ENCODE peak calls at places on chromosome 5, in seven cellular contexts. One of them, this sample, is unnamed.

GRCh38 chr5:42960472-42960871 is 79.6 kb downstream of the ANXA2R start:
- DNase-seq in activated CD8-positive, alpha-beta T cell treated with anti-CD3 and anti-CD28 coated beads for 36 hours: no peak
- DNase-seq in fibroblast of mammary gland: no peak
- DNase-seq in heart left ventricle: no peak
- DNase-seq in endodermal cell: no peak
- DNase-seq in CD14-positive monocyte: no peak
- DNase-seq in stomach: no peak
- DNase-seq in this sample: no peak

GRCh38 chr5:56277573-56277972 is 44.4 kb upstream of the ANKRD55 start:
- DNase-seq in activated CD8-positive, alpha-beta T cell treated with anti-CD3 and anti-CD28 coated beads for 36 hours: no peak
- DNase-seq in endodermal cell: no peak
- DNase-seq in fibroblast of mammary gland: no peak
- DNase-seq in CD14-positive monocyte: no peak
- DNase-seq in stomach: no peak
- DNase-seq in heart left ventricle: no peak
- DNase-seq in this sample: no peak

GRCh38 chr5:122612901-122613300 is 162.0 kb upstream of the SNX2 start:
- DNase-seq in CD14-positive monocyte: no peak
- DNase-seq in activated CD8-positive, alpha-beta T cell treated with anti-CD3 and anti-CD28 coated beads for 36 hours: no peak
- DNase-seq in heart left ventricle: no peak
- DNase-seq in stomach: no peak
- DNase-seq in fibroblast of mammary gland: no peak
- DNase-seq in endodermal cell: peak; percentile 47
- DNase-seq in this sample: no peak

GRCh38 chr5:150022163-150022540 is 21.6 kb downstream of the HMGXB3 start:
- DNase-seq in CD14-positive monocyte: no peak
- DNase-seq in stomach: no peak
- DNase-seq in heart left ventricle: no peak
- DNase-seq in activated CD8-positive, alpha-beta T cell treated with anti-CD3 and anti-CD28 coated beads for 36 hours: no peak
- DNase-seq in endodermal cell: no peak
- DNase-seq in fibroblast of mammary gland: peak; percentile 89
- DNase-seq in this sample: no peak

GRCh38 chr5:15798006-15798405 is 298.0 kb downstream of the FBXL7 start:
- DNase-seq in fibroblast of mammary gland: no peak
- DNase-seq in endodermal cell: no peak
- DNase-seq in stomach: no peak
- DNase-seq in CD14-positive monocyte: no peak
- DNase-seq in activated CD8-positive, alpha-beta T cell treated with anti-CD3 and anti-CD28 coated beads for 36 hours: no peak
- DNase-seq in heart left ventricle: peak; percentile 32
- DNase-seq in this sample: no peak

GRCh38 chr5:79418276-79418675 is 95.7 kb downstream of the HOMER1 start:
- DNase-seq in fibroblast of mammary gland: peak; percentile 5
- DNase-seq in heart left ventricle: no peak
- DNase-seq in stomach: no peak
- DNase-seq in activated CD8-positive, alpha-beta T cell treated with anti-CD3 and anti-CD28 coated beads for 36 hours: no peak
- DNase-seq in CD14-positive monocyte: no peak
- DNase-seq in endodermal cell: no peak
- DNase-seq in this sample: no peak

GRCh38 chr5:181215997-181216982 is 6.8 kb upstream of the TRIM41 start:
- DNase-seq in fibroblast of mammary gland: peak; percentile 79
- DNase-seq in endodermal cell: no peak
- DNase-seq in heart left ventricle: no peak
- DNase-seq in CD14-positive monocyte: no peak
- DNase-seq in activated CD8-positive, alpha-beta T cell treated with anti-CD3 and anti-CD28 coated beads for 36 hours: peak; percentile 58
- DNase-seq in stomach: no peak
- DNase-seq in this sample: peak; percentile 9

GRCh38 chr5:41575110-41575779 is 64.8 kb upstream of the PLCXD3 start:
- DNase-seq in stomach: no peak
- DNase-seq in CD14-positive monocyte: no peak
- DNase-seq in fibroblast of mammary gland: no peak
- DNase-seq in activated CD8-positive, alpha-beta T cell treated with anti-CD3 and anti-CD28 coated beads for 36 hours: no peak
- DNase-seq in heart left ventricle: no peak
- DNase-seq in endodermal cell: peak; percentile 82
- DNase-seq in this sample: no peak

GRCh38 chr5:149039501-149039900 is 23.4 kb downstream of the SH3TC2 start:
- DNase-seq in activated CD8-positive, alpha-beta T cell treated with anti-CD3 and anti-CD28 coated beads for 36 hours: no peak
- DNase-seq in heart left ventricle: no peak
- DNase-seq in fibroblast of mammary gland: no peak
- DNase-seq in CD14-positive monocyte: peak; percentile 69
- DNase-seq in stomach: no peak
- DNase-seq in endodermal cell: no peak
- DNase-seq in this sample: no peak

GRCh38 chr5:129003232-129003631 is 37.9 kb downstream of the SLC27A6 start:
- DNase-seq in stomach: no peak
- DNase-seq in CD14-positive monocyte: no peak
- DNase-seq in endodermal cell: no peak
- DNase-seq in fibroblast of mammary gland: no peak
- DNase-seq in heart left ventricle: no peak
- DNase-seq in activated CD8-positive, alpha-beta T cell treated with anti-CD3 and anti-CD28 coated beads for 36 hours: no peak
- DNase-seq in this sample: no peak

GRCh38 chr5:116308391-116308790 is 223.6 kb downstream of the COMMD10 start:
- DNase-seq in fibroblast of mammary gland: peak; percentile 11
- DNase-seq in heart left ventricle: no peak
- DNase-seq in stomach: no peak
- DNase-seq in activated CD8-positive, alpha-beta T cell treated with anti-CD3 and anti-CD28 coated beads for 36 hours: no peak
- DNase-seq in CD14-positive monocyte: no peak
- DNase-seq in endodermal cell: no peak
- DNase-seq in this sample: no peak

GRCh38 chr5:173420108-173420507 is 91.9 kb upstream of the STC2 start:
- DNase-seq in CD14-positive monocyte: no peak
- DNase-seq in endodermal cell: no peak
- DNase-seq in fibroblast of mammary gland: no peak
- DNase-seq in heart left ventricle: no peak
- DNase-seq in stomach: no peak
- DNase-seq in activated CD8-positive, alpha-beta T cell treated with anti-CD3 and anti-CD28 coated beads for 36 hours: no peak
- DNase-seq in this sample: no peak

GRCh38 chr5:62376064-62376463 is 27.6 kb downstream of the DIMT1 start:
- DNase-seq in activated CD8-positive, alpha-beta T cell treated with anti-CD3 and anti-CD28 coated beads for 36 hours: no peak
- DNase-seq in CD14-positive monocyte: no peak
- DNase-seq in endodermal cell: no peak
- DNase-seq in fibroblast of mammary gland: peak; percentile 21
- DNase-seq in stomach: no peak
- DNase-seq in heart left ventricle: no peak
- DNase-seq in this sample: no peak

GRCh38 chr5:44827681-44828080 is 18.9 kb downstream of the MRPS30 start:
- DNase-seq in fibroblast of mammary gland: no peak
- DNase-seq in endodermal cell: no peak
- DNase-seq in stomach: no peak
- DNase-seq in heart left ventricle: no peak
- DNase-seq in activated CD8-positive, alpha-beta T cell treated with anti-CD3 and anti-CD28 coated beads for 36 hours: no peak
- DNase-seq in CD14-positive monocyte: no peak
- DNase-seq in this sample: no peak

GRCh38 chr5:141533897-141534296 is 45.0 kb downstream of the PCDHGC5 start:
- DNase-seq in fibroblast of mammary gland: no peak
- DNase-seq in endodermal cell: no peak
- DNase-seq in CD14-positive monocyte: no peak
- DNase-seq in activated CD8-positive, alpha-beta T cell treated with anti-CD3 and anti-CD28 coated beads for 36 hours: no peak
- DNase-seq in heart left ventricle: no peak
- DNase-seq in stomach: no peak
- DNase-seq in this sample: no peak

GRCh38 chr5:19903611-19904010 is 84.4 kb downstream of the CDH18 start:
- DNase-seq in endodermal cell: no peak
- DNase-seq in fibroblast of mammary gland: peak; percentile 21
- DNase-seq in stomach: no peak
- DNase-seq in CD14-positive monocyte: no peak
- DNase-seq in activated CD8-positive, alpha-beta T cell treated with anti-CD3 and anti-CD28 coated beads for 36 hours: no peak
- DNase-seq in heart left ventricle: no peak
- DNase-seq in this sample: no peak

GRCh38 chr5:125232779-125233230 is 486.4 kb upstream of the ZNF608 start:
- DNase-seq in endodermal cell: no peak
- DNase-seq in stomach: no peak
- DNase-seq in fibroblast of mammary gland: peak; percentile 98
- DNase-seq in CD14-positive monocyte: no peak
- DNase-seq in activated CD8-positive, alpha-beta T cell treated with anti-CD3 and anti-CD28 coated beads for 36 hours: no peak
- DNase-seq in heart left ventricle: no peak
- DNase-seq in this sample: no peak

GRCh38 chr5:53017383-53017782 is 28.2 kb downstream of the ITGA2 start:
- DNase-seq in stomach: no peak
- DNase-seq in activated CD8-positive, alpha-beta T cell treated with anti-CD3 and anti-CD28 coated beads for 36 hours: no peak
- DNase-seq in endodermal cell: no peak
- DNase-seq in fibroblast of mammary gland: no peak
- DNase-seq in heart left ventricle: no peak
- DNase-seq in CD14-positive monocyte: no peak
- DNase-seq in this sample: no peak

GRCh38 chr5:155839251-155840037 is 487.5 kb upstream of the SGCD start:
- DNase-seq in endodermal cell: peak; percentile 62
- DNase-seq in CD14-positive monocyte: no peak
- DNase-seq in activated CD8-positive, alpha-beta T cell treated with anti-CD3 and anti-CD28 coated beads for 36 hours: no peak
- DNase-seq in heart left ventricle: no peak
- DNase-seq in stomach: no peak
- DNase-seq in fibroblast of mammary gland: no peak
- DNase-seq in this sample: no peak

GRCh38 chr5:168608821-168609220 is 29.7 kb upstream of the PANK3 start:
- DNase-seq in endodermal cell: peak; percentile 33
- DNase-seq in activated CD8-positive, alpha-beta T cell treated with anti-CD3 and anti-CD28 coated beads for 36 hours: no peak
- DNase-seq in fibroblast of mammary gland: no peak
- DNase-seq in CD14-positive monocyte: no peak
- DNase-seq in heart left ventricle: no peak
- DNase-seq in stomach: no peak
- DNase-seq in this sample: no peak

GRCh38 chr5:107285772-107286171 is 385.0 kb downstream of the EFNA5 start:
- DNase-seq in stomach: no peak
- DNase-seq in heart left ventricle: no peak
- DNase-seq in endodermal cell: no peak
- DNase-seq in CD14-positive monocyte: no peak
- DNase-seq in fibroblast of mammary gland: peak; percentile 58
- DNase-seq in activated CD8-positive, alpha-beta T cell treated with anti-CD3 and anti-CD28 coated beads for 36 hours: peak; percentile 27
- DNase-seq in this sample: no peak

GRCh38 chr5:174608631-174609097 is 115.7 kb upstream of the MSX2 start:
- DNase-seq in endodermal cell: no peak
- DNase-seq in stomach: peak; percentile 95
- DNase-seq in heart left ventricle: peak; percentile 39
- DNase-seq in CD14-positive monocyte: no peak
- DNase-seq in fibroblast of mammary gland: no peak
- DNase-seq in activated CD8-positive, alpha-beta T cell treated with anti-CD3 and anti-CD28 coated beads for 36 hours: peak; percentile 11
- DNase-seq in this sample: no peak

GRCh38 chr5:149212203-149212951 is 59.3 kb upstream of the AFAP1L1 start:
- DNase-seq in endodermal cell: no peak
- DNase-seq in stomach: no peak
- DNase-seq in heart left ventricle: no peak
- DNase-seq in activated CD8-positive, alpha-beta T cell treated with anti-CD3 and anti-CD28 coated beads for 36 hours: no peak
- DNase-seq in fibroblast of mammary gland: peak; percentile 98
- DNase-seq in CD14-positive monocyte: no peak
- DNase-seq in this sample: no peak

GRCh38 chr5:85334-85995 is 6.5 kb upstream of the PLEKHG4B start:
- DNase-seq in CD14-positive monocyte: no peak
- DNase-seq in heart left ventricle: no peak
- DNase-seq in activated CD8-positive, alpha-beta T cell treated with anti-CD3 and anti-CD28 coated beads for 36 hours: no peak
- DNase-seq in fibroblast of mammary gland: no peak
- DNase-seq in endodermal cell: peak; percentile 36
- DNase-seq in stomach: no peak
- DNase-seq in this sample: no peak

GRCh38 chr5:107425541-107426031 is 245.2 kb downstream of the EFNA5 start:
- DNase-seq in fibroblast of mammary gland: peak; percentile 86
- DNase-seq in activated CD8-positive, alpha-beta T cell treated with anti-CD3 and anti-CD28 coated beads for 36 hours: no peak
- DNase-seq in heart left ventricle: no peak
- DNase-seq in endodermal cell: no peak
- DNase-seq in stomach: no peak
- DNase-seq in CD14-positive monocyte: no peak
- DNase-seq in this sample: no peak

GRCh38 chr5:35647128-35647527 is 29.5 kb downstream of the SPEF2 start:
- DNase-seq in endodermal cell: no peak
- DNase-seq in CD14-positive monocyte: no peak
- DNase-seq in heart left ventricle: no peak
- DNase-seq in fibroblast of mammary gland: no peak
- DNase-seq in activated CD8-positive, alpha-beta T cell treated with anti-CD3 and anti-CD28 coated beads for 36 hours: no peak
- DNase-seq in stomach: no peak
- DNase-seq in this sample: no peak

GRCh38 chr5:142175039-142175438 is 66.5 kb downstream of the NDFIP1 start:
- DNase-seq in fibroblast of mammary gland: no peak
- DNase-seq in CD14-positive monocyte: no peak
- DNase-seq in endodermal cell: peak; percentile 60
- DNase-seq in heart left ventricle: no peak
- DNase-seq in stomach: no peak
- DNase-seq in activated CD8-positive, alpha-beta T cell treated with anti-CD3 and anti-CD28 coated beads for 36 hours: no peak
- DNase-seq in this sample: no peak

GRCh38 chr5:1474875-1475543 is 29.8 kb upstream of the SLC6A3 start:
- DNase-seq in endodermal cell: peak; percentile 20
- DNase-seq in fibroblast of mammary gland: no peak
- DNase-seq in activated CD8-positive, alpha-beta T cell treated with anti-CD3 and anti-CD28 coated beads for 36 hours: no peak
- DNase-seq in heart left ventricle: peak; percentile 16
- DNase-seq in CD14-positive monocyte: peak; percentile 94
- DNase-seq in stomach: no peak
- DNase-seq in this sample: no peak
- TF ChIP-seq CTCF in endodermal cell: no peak
- TF ChIP-seq CTCF in fibroblast of mammary gland: no peak
- TF ChIP-seq CTCF in activated CD8-positive, alpha-beta T cell treated with anti-CD3 and anti-CD28 coated beads for 36 hours: no peak
- TF ChIP-seq CTCF in heart left ventricle: no peak
- TF ChIP-seq CTCF in CD14-positive monocyte: no peak
- TF ChIP-seq CTCF in stomach: no peak
- TF ChIP-seq CTCF in this sample: no peak

GRCh38 chr5:160118349-160119141 is 705 bp downstream of the PWWP2A start:
- DNase-seq in fibroblast of mammary gland: no peak
- DNase-seq in activated CD8-positive, alpha-beta T cell treated with anti-CD3 and anti-CD28 coated beads for 36 hours: peak; percentile 33
- DNase-seq in CD14-positive monocyte: peak; percentile 66
- DNase-seq in heart left ventricle: peak; percentile 57
- DNase-seq in stomach: peak; percentile 47
- DNase-seq in endodermal cell: peak; percentile 67
- DNase-seq in this sample: no peak
- TF ChIP-seq CTCF in fibroblast of mammary gland: no peak
- TF ChIP-seq CTCF in activated CD8-positive, alpha-beta T cell treated with anti-CD3 and anti-CD28 coated beads for 36 hours: no peak
- TF ChIP-seq CTCF in CD14-positive monocyte: no peak
- TF ChIP-seq CTCF in heart left ventricle: no peak
- TF ChIP-seq CTCF in stomach: no peak
- TF ChIP-seq CTCF in endodermal cell: no peak
- TF ChIP-seq CTCF in this sample: no peak

GRCh38 chr5:91302335-91302734 is 80.8 kb downstream of the ARRDC3 start:
- DNase-seq in activated CD8-positive, alpha-beta T cell treated with anti-CD3 and anti-CD28 coated beads for 36 hours: no peak
- DNase-seq in stomach: no peak
- DNase-seq in endodermal cell: no peak
- DNase-seq in heart left ventricle: no peak
- DNase-seq in CD14-positive monocyte: no peak
- DNase-seq in fibroblast of mammary gland: no peak
- DNase-seq in this sample: no peak
- TF ChIP-seq CTCF in activated CD8-positive, alpha-beta T cell treated with anti-CD3 and anti-CD28 coated beads for 36 hours: no peak
- TF ChIP-seq CTCF in stomach: no peak
- TF ChIP-seq CTCF in endodermal cell: peak; percentile 55
- TF ChIP-seq CTCF in heart left ventricle: no peak
- TF ChIP-seq CTCF in CD14-positive monocyte: no peak
- TF ChIP-seq CTCF in fibroblast of mammary gland: peak; percentile 10
- TF ChIP-seq CTCF in this sample: no peak

DNA sequence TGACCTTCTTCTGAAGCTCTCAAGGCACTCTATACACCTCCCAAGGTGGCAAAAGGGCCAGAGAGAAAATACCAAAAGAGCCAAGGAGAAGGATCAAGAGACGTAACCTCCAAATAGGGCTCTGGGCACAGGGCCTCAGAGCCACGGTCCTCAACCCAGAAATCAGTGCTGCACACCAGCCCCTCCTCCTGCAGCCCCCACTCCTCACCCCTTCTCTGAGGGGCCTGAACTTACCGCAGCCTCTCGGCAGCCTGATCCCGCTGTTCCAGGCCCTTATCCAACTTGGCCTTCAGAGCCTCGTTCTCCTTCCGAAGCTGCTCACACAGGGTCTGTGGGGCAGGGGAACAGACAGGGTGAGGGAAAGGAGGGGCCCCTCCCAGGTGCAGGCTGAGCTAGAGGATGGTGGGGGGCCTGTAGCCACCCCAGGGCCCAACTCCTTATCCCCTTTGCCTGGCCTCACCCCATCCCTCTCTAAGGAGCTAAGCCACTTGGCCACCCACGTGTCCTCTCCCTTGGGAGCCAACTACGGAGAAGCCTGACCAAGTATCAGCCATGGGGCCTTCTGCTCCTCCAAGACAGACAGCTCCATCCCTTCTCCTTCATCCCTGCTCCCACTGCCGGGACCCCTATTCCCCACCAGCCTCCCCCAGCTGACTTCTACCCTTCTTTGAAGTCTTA is 28.8 kb downstream of the TNIP1 start:
- DNase-seq in endodermal cell: no peak
- DNase-seq in fibroblast of mammary gland: no peak
- DNase-seq in activated CD8-positive, alpha-beta T cell treated with anti-CD3 and anti-CD28 coated beads for 36 hours: no peak
- DNase-seq in heart left ventricle: peak; percentile 33
- DNase-seq in CD14-positive monocyte: no peak
- DNase-seq in stomach: no peak
- DNase-seq in this sample: no peak
- TF ChIP-seq CTCF in endodermal cell: no peak
- TF ChIP-seq CTCF in fibroblast of mammary gland: no peak
- TF ChIP-seq CTCF in activated CD8-positive, alpha-beta T cell treated with anti-CD3 and anti-CD28 coated beads for 36 hours: peak; percentile 4
- TF ChIP-seq CTCF in heart left ventricle: no peak
- TF ChIP-seq CTCF in CD14-positive monocyte: peak; percentile 37
- TF ChIP-seq CTCF in stomach: no peak
- TF ChIP-seq CTCF in this sample: no peak